ENCODE peak calls at places on chromosome 6, in six cellular contexts. One of them, this sample, is unnamed.

GRCh38 chr6:115891111-115891669 is 169.5 kb downstream of the FRK start:
- DNase-seq in K562: no peak
- DNase-seq in GM23338: no peak
- DNase-seq in HCT116: peak; percentile 15
- DNase-seq in spleen: no peak
- DNase-seq in upper lobe of left lung: no peak
- DNase-seq in this sample: no peak

GRCh38 chr6:138654715-138655634 is 118.6 kb upstream of the CCDC28A start:
- DNase-seq in K562: no peak
- DNase-seq in GM23338: no peak
- DNase-seq in HCT116: peak; percentile 16
- DNase-seq in spleen: no peak
- DNase-seq in upper lobe of left lung: no peak
- DNase-seq in this sample: no peak

GRCh38 chr6:6825153-6825847 is 236.8 kb downstream of the LY86 start:
- DNase-seq in K562: no peak
- DNase-seq in GM23338: no peak
- DNase-seq in HCT116: no peak
- DNase-seq in spleen: no peak
- DNase-seq in upper lobe of left lung: no peak
- DNase-seq in this sample: peak; percentile 47

GRCh38 chr6:13462380-13463326 is 24.7 kb downstream of the GFOD1 start:
- DNase-seq in K562: no peak
- DNase-seq in GM23338: peak; percentile 60
- DNase-seq in HCT116: no peak
- DNase-seq in spleen: no peak
- DNase-seq in upper lobe of left lung: no peak
- DNase-seq in this sample: no peak

GRCh38 chr6:13075491-13075845 is 252.9 kb downstream of the TBC1D7 start:
- DNase-seq in K562: no peak
- DNase-seq in GM23338: no peak
- DNase-seq in HCT116: no peak
- DNase-seq in spleen: no peak
- DNase-seq in upper lobe of left lung: no peak
- DNase-seq in this sample: no peak

GRCh38 chr6:170066679-170067078 is 224.2 kb downstream of the DLL1 start:
- DNase-seq in K562: no peak
- DNase-seq in GM23338: no peak
- DNase-seq in HCT116: no peak
- DNase-seq in spleen: peak; percentile 46
- DNase-seq in upper lobe of left lung: no peak
- DNase-seq in this sample: no peak

GRCh38 chr6:154161689-154162088 is 122.6 kb downstream of the OPRM1 start:
- DNase-seq in K562: no peak
- DNase-seq in GM23338: no peak
- DNase-seq in HCT116: no peak
- DNase-seq in spleen: no peak
- DNase-seq in upper lobe of left lung: no peak
- DNase-seq in this sample: no peak

GRCh38 chr6:29955783-29956182 is 13.5 kb downstream of the HLA-A start:
- DNase-seq in K562: no peak
- DNase-seq in GM23338: no peak
- DNase-seq in HCT116: no peak
- DNase-seq in spleen: no peak
- DNase-seq in upper lobe of left lung: no peak
- DNase-seq in this sample: no peak

GRCh38 chr6:8137529-8137939 is 35.2 kb upstream of the EEF1E1 start:
- DNase-seq in K562: no peak
- DNase-seq in GM23338: no peak
- DNase-seq in HCT116: no peak
- DNase-seq in spleen: no peak
- DNase-seq in upper lobe of left lung: no peak
- DNase-seq in this sample: no peak

GRCh38 chr6:93177451-93177850 is 241.9 kb downstream of the EPHA7 start:
- DNase-seq in K562: no peak
- DNase-seq in GM23338: no peak
- DNase-seq in HCT116: no peak
- DNase-seq in spleen: no peak
- DNase-seq in upper lobe of left lung: no peak
- DNase-seq in this sample: no peak

GRCh38 chr6:16965679-16966078 is 136.2 kb upstream of the STMND1 start:
- DNase-seq in K562: no peak
- DNase-seq in GM23338: no peak
- DNase-seq in HCT116: no peak
- DNase-seq in spleen: no peak
- DNase-seq in upper lobe of left lung: no peak
- DNase-seq in this sample: no peak

GRCh38 chr6:71197770-71198169 is 90.8 kb upstream of the OGFRL1 start:
- DNase-seq in K562: no peak
- DNase-seq in GM23338: no peak
- DNase-seq in HCT116: no peak
- DNase-seq in spleen: no peak
- DNase-seq in upper lobe of left lung: no peak
- DNase-seq in this sample: no peak

GRCh38 chr6:37630281-37630799 is 67.3 kb downstream of the MDGA1 start:
- DNase-seq in K562: no peak
- DNase-seq in GM23338: no peak
- DNase-seq in HCT116: peak; percentile 94
- DNase-seq in spleen: no peak
- DNase-seq in upper lobe of left lung: no peak
- DNase-seq in this sample: peak; percentile 57

GRCh38 chr6:71080151-71080550 is 123.3 kb upstream of the B3GAT2 start:
- DNase-seq in K562: no peak
- DNase-seq in GM23338: no peak
- DNase-seq in HCT116: no peak
- DNase-seq in spleen: no peak
- DNase-seq in upper lobe of left lung: no peak
- DNase-seq in this sample: no peak

GRCh38 chr6:95545226-95545625 is 32.1 kb upstream of the MANEA start:
- DNase-seq in K562: no peak
- DNase-seq in GM23338: no peak
- DNase-seq in HCT116: no peak
- DNase-seq in spleen: no peak
- DNase-seq in upper lobe of left lung: no peak
- DNase-seq in this sample: no peak

GRCh38 chr6:148770408-148771211 is 23.8 kb downstream of the UST start:
- DNase-seq in K562: no peak
- DNase-seq in GM23338: no peak
- DNase-seq in HCT116: no peak
- DNase-seq in spleen: peak; percentile 40
- DNase-seq in upper lobe of left lung: no peak
- DNase-seq in this sample: no peak

GRCh38 chr6:149951626-149952025 is 9.8 kb downstream of the ULBP2 start:
- DNase-seq in K562: no peak
- DNase-seq in GM23338: no peak
- DNase-seq in HCT116: no peak
- DNase-seq in spleen: no peak
- DNase-seq in upper lobe of left lung: no peak
- DNase-seq in this sample: no peak

GRCh38 chr6:4134841-4135664 is at the start of gene ECI2:
- DNase-seq in K562: peak; percentile 69
- DNase-seq in GM23338: peak; percentile 83
- DNase-seq in HCT116: no peak
- DNase-seq in spleen: peak; percentile 96
- DNase-seq in upper lobe of left lung: peak; percentile 93
- DNase-seq in this sample: peak; percentile 65
- TF ChIP-seq POLR2AphosphoS5 in K562: peak; percentile 75
- TF ChIP-seq POLR2AphosphoS5 in GM23338: peak; percentile 58
- TF ChIP-seq POLR2AphosphoS5 in HCT116: peak; percentile 73
- TF ChIP-seq POLR2AphosphoS5 in spleen: peak; percentile 90
- TF ChIP-seq POLR2AphosphoS5 in upper lobe of left lung: peak; percentile 80
- TF ChIP-seq POLR2AphosphoS5 in this sample: peak; percentile 28

GRCh38 chr6:31794866-31795615 is 511 bp downstream of the VARS1 start:
- DNase-seq in K562: peak; percentile 86
- DNase-seq in GM23338: peak; percentile 27
- DNase-seq in HCT116: no peak
- DNase-seq in spleen: peak; percentile 84
- DNase-seq in upper lobe of left lung: peak; percentile 84
- DNase-seq in this sample: no peak

GRCh38 chr6:31797607-31798006 is 2.1 kb upstream of the VARS1 start:
- DNase-seq in K562: no peak
- DNase-seq in GM23338: no peak
- DNase-seq in HCT116: no peak
- DNase-seq in spleen: peak; percentile 83
- DNase-seq in upper lobe of left lung: no peak
- DNase-seq in this sample: no peak

GRCh38 chr6:31796993-31797385 is 1.4 kb upstream of the VARS1 start:
- DNase-seq in K562: no peak
- DNase-seq in GM23338: no peak
- DNase-seq in HCT116: no peak
- DNase-seq in spleen: no peak
- DNase-seq in upper lobe of left lung: no peak
- DNase-seq in this sample: no peak

GRCh38 chr6:31794294-31794865 is 1.2 kb downstream of the VARS1 start:
- DNase-seq in K562: peak; percentile 19
- DNase-seq in GM23338: peak; percentile 35
- DNase-seq in HCT116: no peak
- DNase-seq in spleen: no peak
- DNase-seq in upper lobe of left lung: no peak
- DNase-seq in this sample: no peak

DNA sequence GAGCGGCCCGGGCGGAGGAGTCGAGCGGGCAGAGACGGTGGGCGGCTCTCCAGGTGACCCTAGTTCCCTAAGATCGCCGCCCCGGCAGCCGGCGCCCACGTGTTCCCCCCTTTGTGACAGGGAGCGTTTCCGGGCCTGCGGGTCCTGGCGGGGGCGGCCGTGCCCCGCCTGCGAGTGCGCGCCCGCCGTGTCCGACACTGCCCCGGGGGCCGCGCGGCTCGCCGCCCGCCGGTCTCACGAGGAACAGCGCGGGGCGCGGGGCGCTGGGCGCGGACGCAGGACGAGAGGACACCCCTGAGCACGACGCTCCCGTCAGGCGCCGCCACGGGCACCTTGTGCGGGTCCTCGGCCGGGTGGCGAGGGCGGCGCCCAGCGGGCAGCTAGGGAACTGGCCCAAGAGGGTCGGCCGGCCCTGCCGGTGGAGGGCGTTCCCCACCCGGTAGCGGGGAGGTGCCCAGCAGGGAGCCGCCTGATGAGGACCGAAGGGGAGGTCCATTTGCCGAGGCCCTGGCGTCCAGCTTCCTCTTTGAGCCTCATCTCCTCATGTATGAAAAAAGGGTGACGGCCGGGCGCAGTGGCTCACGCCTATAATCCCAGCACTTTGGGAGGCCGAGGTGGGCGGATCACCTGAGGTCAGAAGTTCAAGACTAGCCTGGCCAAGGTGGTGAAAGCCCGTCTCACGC is at the start of gene VARS1:
- DNase-seq in K562: peak; percentile 100
- DNase-seq in GM23338: peak; percentile 97
- DNase-seq in HCT116: peak; percentile 82
- DNase-seq in spleen: peak; percentile 99
- DNase-seq in upper lobe of left lung: peak; percentile 98
- DNase-seq in this sample: peak; percentile 94
- H3K27ac ChIP-seq in K562: peak within 1 kb of the TSS; percentile 97
- H3K27ac ChIP-seq in GM23338: peak within 1 kb of the TSS; percentile 78
- H3K27ac ChIP-seq in HCT116: peak within 1 kb of the TSS; percentile 98
- H3K27ac ChIP-seq in spleen: peak within 1 kb of the TSS; percentile 97
- H3K27ac ChIP-seq in upper lobe of left lung: peak within 1 kb of the TSS; percentile 87
- H3K27ac ChIP-seq in this sample: peak within 1 kb of the TSS; percentile 89

GRCh38 chr6:43708857-43709653 is 21.5 kb upstream of the MRPS18A start:
- DNase-seq in K562: no peak
- DNase-seq in GM23338: no peak
- DNase-seq in HCT116: no peak
- DNase-seq in spleen: no peak
- DNase-seq in upper lobe of left lung: no peak
- DNase-seq in this sample: no peak
- TF ChIP-seq POLR2AphosphoS5 in K562: no peak
- TF ChIP-seq POLR2AphosphoS5 in GM23338: no peak
- TF ChIP-seq POLR2AphosphoS5 in HCT116: no peak
- TF ChIP-seq POLR2AphosphoS5 in spleen: no peak
- TF ChIP-seq POLR2AphosphoS5 in upper lobe of left lung: peak; percentile 76
- TF ChIP-seq POLR2AphosphoS5 in this sample: peak; percentile 71

DNA sequence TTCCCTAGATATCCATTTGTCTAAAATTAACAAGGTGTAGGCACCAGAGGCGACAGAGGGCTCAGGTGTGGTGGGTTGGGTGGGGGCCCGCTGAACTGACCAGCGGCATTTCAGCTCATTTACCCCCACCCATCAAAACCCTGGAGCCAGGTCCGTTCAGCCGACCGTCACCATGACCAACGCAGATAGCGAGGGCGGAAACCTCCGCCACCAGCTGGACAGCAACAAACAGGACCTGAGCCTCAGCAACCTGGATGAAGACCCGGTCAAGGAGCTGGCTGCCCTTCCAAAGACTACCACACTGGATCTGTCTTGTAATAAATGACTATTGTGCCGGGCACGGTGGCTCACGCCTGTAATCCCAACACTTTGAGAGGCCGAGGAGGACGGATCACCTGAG is 120.8 kb upstream of the LGSN start:
- DNase-seq in K562: no peak
- DNase-seq in GM23338: no peak
- DNase-seq in HCT116: no peak
- DNase-seq in spleen: no peak
- DNase-seq in upper lobe of left lung: no peak
- DNase-seq in this sample: no peak
- H3K27ac ChIP-seq in K562: no peak overlapping the region
- H3K27ac ChIP-seq in GM23338: no peak overlapping the region
- H3K27ac ChIP-seq in HCT116: no peak overlapping the region
- H3K27ac ChIP-seq in spleen: no peak overlapping the region
- H3K27ac ChIP-seq in upper lobe of left lung: no peak overlapping the region
- H3K27ac ChIP-seq in this sample: no peak overlapping the region

DNA sequence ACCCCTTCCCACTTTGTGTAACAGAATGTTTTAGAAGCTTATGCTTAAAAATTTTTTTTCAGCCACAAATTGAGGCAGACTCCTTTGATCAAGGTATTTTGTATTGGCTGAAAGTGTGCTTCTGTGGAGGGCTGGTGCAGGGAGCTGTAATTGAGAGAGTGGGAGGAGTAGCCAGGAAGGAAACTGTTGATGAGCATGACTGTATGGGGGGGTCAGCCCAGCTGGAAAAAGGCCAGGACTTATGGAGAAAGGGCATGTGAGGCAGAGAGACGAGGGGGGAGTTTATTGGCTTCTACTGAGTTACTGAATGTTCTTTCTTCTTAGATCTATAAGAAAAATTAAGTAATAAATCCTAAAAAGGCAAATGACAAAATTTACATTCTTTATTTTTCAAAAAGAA is 13.4 kb downstream of the RFPL4B start:
- DNase-seq in K562: no peak
- DNase-seq in GM23338: no peak
- DNase-seq in HCT116: no peak
- DNase-seq in spleen: no peak
- DNase-seq in upper lobe of left lung: no peak
- DNase-seq in this sample: no peak
- TF ChIP-seq POLR2AphosphoS5 in K562: no peak
- TF ChIP-seq POLR2AphosphoS5 in GM23338: no peak
- TF ChIP-seq POLR2AphosphoS5 in HCT116: no peak
- TF ChIP-seq POLR2AphosphoS5 in spleen: no peak
- TF ChIP-seq POLR2AphosphoS5 in upper lobe of left lung: no peak
- TF ChIP-seq POLR2AphosphoS5 in this sample: no peak

This sample was measured in stomach.